ENCODE peak calls at places on chromosomes 1 and 21, in four cellular contexts. D is fibroblast of the aortic adventitia; X is stimulated activated CD4-positive, alpha-beta T cell treated with anti-CD3 and anti-CD28 coated beads, Interleukin-2, amount 100 ng/mL, for 48 hours; T is omental fat pad. B is an unnamed sample.

GRCh38 chr1:16721871-16722641 is 18.3 kb upstream of the RNU1-4 start:
- DNase-seq in D (no peak), X (no peak), T (no peak), B (peak)

GRCh38 chr1:154696001-154696400 is 88.0 kb upstream of the ADAR start:
- DNase-seq in D (peak), X (no peak), T (no peak), B (no peak)

GRCh38 chr1:74689800-74690696 is 16.5 kb upstream of the ERICH3 start:
- DNase-seq in D (peak), X (peak), T (no peak), B (peak)

GRCh38 chr1:75672528-75673393 is 51.7 kb upstream of the ACADM start:
- DNase-seq in D (peak), X (no peak), T (no peak), B (no peak)

GRCh38 chr1:55812281-55812680 is 597.1 kb upstream of the USP24 start:
- DNase-seq in D (peak), X (no peak), T (no peak), B (no peak)

GRCh38 chr21:14922980-14923379 is 141.8 kb downstream of the NRIP1 start:
- DNase-seq in D (no peak), X (no peak), T (no peak), B (no peak)

GRCh38 chr1:8472668-8473067 is 154.8 kb downstream of the SLC45A1 start:
- DNase-seq in D (no peak), X (peak), T (no peak), B (peak)

GRCh38 chr1:241253491-241253890 is 103.5 kb downstream of the RGS7 start:
- DNase-seq in D (peak), X (no peak), T (no peak), B (no peak)

GRCh38 chr21:31236528-31236927 is 107.5 kb downstream of the TIAM1 start:
- DNase-seq in D (no peak), X (no peak), T (no peak), B (peak)

GRCh38 chr1:108034396-108034795 is 69.4 kb upstream of the VAV3 start:
- DNase-seq in D (no peak), X (no peak), T (no peak), B (no peak)

GRCh38 chr1:34847094-34847493 is 12.5 kb downstream of the SMIM12 start:
- DNase-seq in D (no peak), X (no peak), T (no peak), B (no peak)

GRCh38 chr21:23009360-23009759 is 2011.2 kb downstream of the NCAM2 start:
- DNase-seq in D (no peak), X (no peak), T (no peak), B (no peak)

GRCh38 chr21:15659768-15660423 is 69.9 kb upstream of the USP25 start:
- DNase-seq in D (no peak), X (no peak), T (no peak), B (no peak)

GRCh38 chr1:151047925-151048644 is 534 bp downstream of the C1orf56 start:
- DNase-seq in D (peak), X (peak), T (peak), B (peak)

GRCh38 chr1:9009438-9010366 is 16.5 kb downstream of the SLC2A7 start:
- DNase-seq in D (peak), X (peak), T (no peak), B (no peak)